ENCODE peak calls at places on chromosomes 5 and 9, in seven cellular contexts. S is sigmoid colon, X is uterus, U is psoas muscle, L is fibroblast of lung, E is RWPE1, Q is pancreas. T is an unnamed sample.

GRCh38 chr5:150119421-150120061 is 33.2 kb upstream of the CSF1R start:
- DNase-seq in S (peak; percentile 60), X (peak; percentile 12), U (no peak), L (no peak), E (no peak), Q (no peak), T (no peak)

GRCh38 chr9:32969270-32969669 is 32.2 kb downstream of the APTX start:
- DNase-seq in S (no peak), X (no peak), U (no peak), L (no peak), E (no peak), Q (no peak), T (no peak)

GRCh38 chr9:84862786-84863185 is 193.3 kb downstream of the NTRK2 start:
- DNase-seq in S (no peak), X (peak; percentile 27), U (no peak), L (peak; percentile 4), E (peak; percentile 89), Q (no peak), T (no peak)

GRCh38 chr9:8616419-8616818 is 816.8 kb upstream of the DMAC1 start:
- DNase-seq in S (no peak), X (no peak), U (no peak), L (no peak), E (no peak), Q (no peak), T (no peak)

GRCh38 chr9:93093081-93093448 is 3.0 kb upstream of the CARD19 start:
- DNase-seq in S (peak; percentile 56), X (peak; percentile 15), U (no peak), L (no peak), E (no peak), Q (no peak), T (no peak)

GRCh38 chr9:97220894-97221477 is 86.5 kb upstream of the CCDC180 start:
- DNase-seq in S (no peak), X (no peak), U (no peak), L (no peak), E (no peak), Q (peak; percentile 70), T (no peak)

GRCh38 chr5:109833946-109834345 is 144.2 kb downstream of the MAN2A1 start:
- DNase-seq in S (no peak), X (no peak), U (no peak), L (no peak), E (no peak), Q (no peak), T (no peak)

GRCh38 chr5:56873056-56873455 is 36.3 kb upstream of the SETD9 start:
- DNase-seq in S (no peak), X (no peak), U (no peak), L (no peak), E (no peak), Q (no peak), T (no peak)

GRCh38 chr5:19229210-19229835 is 758.7 kb downstream of the CDH18 start:
- DNase-seq in S (no peak), X (no peak), U (no peak), L (no peak), E (no peak), Q (no peak), T (no peak)

GRCh38 chr5:159928122-159928960 is 12.1 kb downstream of the ADRA1B start:
- DNase-seq in S (no peak), X (no peak), U (peak; percentile 64), L (peak; percentile 87), E (peak; percentile 94), Q (no peak), T (no peak)

GRCh38 chr9:130292104-130292503 is 26.5 kb downstream of the HMCN2 start:
- DNase-seq in S (peak; percentile 84), X (peak; percentile 81), U (no peak), L (peak; percentile 26), E (no peak), Q (no peak), T (no peak)

GRCh38 chr9:116323012-116323411 is 169.4 kb downstream of the PAPPA start:
- DNase-seq in S (no peak), X (no peak), U (no peak), L (no peak), E (no peak), Q (no peak), T (no peak)

DNA sequence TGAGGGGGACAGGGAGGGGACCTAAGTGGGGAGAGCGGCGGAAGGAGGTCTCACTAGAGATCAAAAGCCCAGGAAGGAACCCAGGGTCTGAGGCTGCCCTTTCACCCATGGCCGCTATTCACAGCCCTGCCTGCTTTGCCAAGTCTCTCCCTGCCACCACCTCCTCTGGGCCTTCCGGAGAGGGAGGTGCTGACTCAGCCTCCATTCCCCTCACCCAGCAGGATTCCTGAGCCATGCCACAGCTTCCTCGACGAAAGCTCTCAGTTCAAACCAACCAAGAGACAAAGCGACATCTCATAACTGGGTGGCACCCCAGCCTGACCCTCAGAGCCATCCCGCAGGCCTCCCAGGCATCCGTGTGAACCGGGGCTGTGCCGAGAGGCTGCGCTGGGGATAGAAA is 36.7 kb downstream of the PAX5 start:
- DNase-seq in S (no peak), X (no peak), U (no peak), L (no peak), E (peak; percentile 63), Q (no peak), T (no peak)
- H3K27ac ChIP-seq in S (no peak overlapping the region), X (no peak overlapping the region), U (no peak overlapping the region), L (no peak overlapping the region), E (no peak overlapping the region), Q (no peak overlapping the region), T (peak overlapping the region; percentile 93)

DNA sequence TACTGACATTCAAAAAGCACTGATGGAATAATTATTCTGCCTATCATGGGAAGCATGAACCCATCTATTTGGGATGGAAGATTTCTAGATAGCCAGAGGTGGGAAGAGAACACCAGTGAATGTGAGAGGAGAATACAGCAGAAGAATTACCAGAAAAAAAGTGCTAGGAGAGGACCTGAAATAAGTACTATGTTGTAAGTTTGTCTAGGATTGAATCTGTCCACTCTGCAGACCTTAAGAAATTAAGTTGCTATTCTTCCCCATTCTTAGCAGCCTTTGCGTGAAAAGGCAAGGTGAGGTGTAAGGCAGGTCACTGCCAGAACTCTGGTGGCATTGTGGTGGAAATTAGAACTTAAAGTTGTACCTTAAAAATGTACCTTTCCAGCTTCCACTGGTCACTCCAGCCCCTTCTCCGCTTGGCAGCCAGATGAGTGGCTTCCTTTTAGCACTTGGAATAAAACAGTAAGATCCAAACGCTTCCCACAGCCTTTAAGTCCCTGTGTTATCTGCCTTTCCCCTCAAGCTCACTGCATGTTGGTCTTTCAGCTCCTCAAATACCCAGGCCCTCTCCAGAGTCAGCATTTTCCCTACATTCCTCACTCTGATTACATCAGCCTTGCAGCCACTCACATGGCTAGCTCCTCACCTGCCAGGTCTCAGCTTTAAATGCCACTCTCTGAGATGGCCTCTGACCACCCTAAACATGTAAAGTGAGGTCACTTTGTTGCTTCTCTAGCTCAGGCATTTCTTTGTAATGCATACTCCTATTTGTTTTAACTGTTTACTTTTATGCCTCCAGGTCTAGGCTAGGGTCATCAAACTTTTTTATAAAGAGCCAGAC is 253.0 kb downstream of the EPB41L4A start:
- DNase-seq in S (no peak), X (no peak), U (no peak), L (no peak), E (no peak), Q (no peak), T (no peak)
- H3K27ac ChIP-seq in S (no peak overlapping the region), X (no peak overlapping the region), U (no peak overlapping the region), L (no peak overlapping the region), E (peak overlapping the region; percentile 51), Q (no peak overlapping the region), T (no peak overlapping the region)

DNA sequence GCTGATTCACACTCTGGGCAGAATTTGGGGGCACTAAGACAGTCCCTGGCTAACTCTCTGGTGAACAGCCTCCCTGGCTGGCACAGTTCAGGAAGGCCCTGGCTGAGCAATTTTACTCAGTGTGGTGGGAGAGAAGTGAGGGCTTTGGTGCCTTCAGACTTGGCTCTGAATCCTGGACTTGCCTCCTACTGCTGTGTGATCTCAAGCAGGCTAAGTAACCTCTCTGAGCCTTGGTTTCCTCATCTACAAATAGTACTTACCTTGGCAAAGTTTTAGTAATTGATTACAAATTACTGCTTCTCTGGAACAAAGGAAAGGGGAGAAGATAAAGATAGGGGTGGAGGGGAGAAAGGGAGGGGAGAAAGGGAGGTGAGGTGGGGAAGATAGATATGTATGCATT is 153.8 kb downstream of the DROSHA start:
- DNase-seq in S (no peak), X (no peak), U (no peak), L (no peak), E (no peak), Q (no peak), T (no peak)
- H3K27ac ChIP-seq in S (no peak overlapping the region), X (no peak overlapping the region), U (no peak overlapping the region), L (no peak overlapping the region), E (no peak overlapping the region), Q (no peak overlapping the region), T (no peak overlapping the region)

GRCh38 chr5:59746261-59746765 is 147.2 kb downstream of the PDE4D start:
- DNase-seq in S (peak; percentile 69), X (no peak), U (peak; percentile 48), L (peak; percentile 76), E (peak; percentile 64), Q (no peak), T (no peak)
- H3K27ac ChIP-seq in S (peak overlapping the region; percentile 73), X (no peak overlapping the region), U (no peak overlapping the region), L (no peak overlapping the region), E (peak overlapping the region; percentile 88), Q (no peak overlapping the region), T (no peak overlapping the region)

GRCh38 chr5:95957804-95958203 is 3.8 kb downstream of the ELL2 start:
- DNase-seq in S (no peak), X (no peak), U (no peak), L (no peak), E (no peak), Q (no peak), T (no peak)
- H3K27ac ChIP-seq in S (no peak overlapping the region), X (no peak overlapping the region), U (no peak overlapping the region), L (no peak overlapping the region), E (no peak overlapping the region), Q (no peak overlapping the region), T (peak overlapping the region; percentile 15)

T was measured in GM12878.